ENCODE peak calls at places on chromosome 17, in nine cellular contexts. P is heart left ventricle; F is cardiac fibroblast; D is nephron progenitor cell; U is mammary epithelial cell; L is lung; S is prostate gland; M is CD4-positive, alpha-beta T cell; C is H9. V is an unnamed sample.

GRCh38 chr17:72613411-72614292 is 478.8 kb downstream of the SLC39A11 start:
- DNase-seq in U (peak), S (no peak), F (peak), D (no peak), L (no peak), C (no peak), M (no peak), P (no peak), V (peak)

GRCh38 chr17:17108681-17109049 is 66.4 kb downstream of the MPRIP start:
- DNase-seq in C (no peak), F (no peak), L (peak), P (no peak), U (no peak), M (no peak), S (peak), D (no peak), V (no peak)

GRCh38 chr17:33178641-33179040 is 114.5 kb downstream of the ASIC2 start:
- DNase-seq in P (no peak), C (no peak), D (no peak), F (no peak), S (no peak), U (no peak), L (no peak), M (no peak), V (no peak)

GRCh38 chr17:49312722-49313121 is 49.3 kb downstream of the ZNF652 start:
- DNase-seq in D (no peak), M (no peak), U (no peak), C (no peak), P (no peak), L (no peak), F (no peak), S (no peak), V (no peak)

GRCh38 chr17:59848385-59848668 is 44.4 kb downstream of the TUBD1 start:
- DNase-seq in C (no peak), L (no peak), S (no peak), M (no peak), F (no peak), D (no peak), P (no peak), U (no peak), V (no peak)

GRCh38 chr17:4948997-4949320 is 629 bp upstream of the PFN1 start:
- DNase-seq in U (peak), M (no peak), D (peak), S (peak), C (peak), L (no peak), F (peak), P (peak), V (no peak)

GRCh38 chr17:18161226-18162094 is 22.2 kb upstream of the ALKBH5 start:
- DNase-seq in M (no peak), L (no peak), P (no peak), D (no peak), F (no peak), S (no peak), U (no peak), C (no peak), V (no peak)

GRCh38 chr17:16820161-16820877 is 130.3 kb downstream of the CCDC144A start:
- DNase-seq in D (no peak), M (no peak), L (no peak), C (peak), S (peak), F (no peak), U (peak), P (peak), V (no peak)

GRCh38 chr17:18877104-18877503 is 19.2 kb downstream of the PRPSAP2 start:
- DNase-seq in M (no peak), P (no peak), F (no peak), D (no peak), C (no peak), S (no peak), U (peak), L (no peak), V (peak)

GRCh38 chr17:77664097-77664729 is 294.3 kb upstream of the TNRC6C start:
- DNase-seq in D (no peak), F (no peak), U (no peak), S (no peak), M (no peak), P (no peak), L (no peak), C (no peak), V (no peak)

GRCh38 chr17:61211233-61211632 is 188.4 kb upstream of the TBX2 start:
- DNase-seq in C (no peak), D (no peak), L (no peak), U (no peak), P (no peak), F (no peak), M (no peak), S (no peak), V (no peak)

GRCh38 chr17:69192754-69193153 is 35.9 kb downstream of the ABCA10 start:
- DNase-seq in P (no peak), F (no peak), M (no peak), U (no peak), S (no peak), C (no peak), L (no peak), D (no peak), V (no peak)

GRCh38 chr17:40097931-40098845 is 2.2 kb downstream of the NR1D1 start:
- DNase-seq in L (peak), P (peak), U (peak), M (no peak), S (peak), F (peak), C (no peak), D (no peak), V (no peak)

GRCh38 chr17:39270923-39271322 is 45.2 kb upstream of the STAC2 start:
- DNase-seq in L (peak), C (no peak), D (no peak), P (no peak), F (peak), S (no peak), M (no peak), U (peak), V (peak)

GRCh38 chr17:77098884-77099545 is 41.8 kb upstream of the SEC14L1 start:
- DNase-seq in L (peak), U (peak), F (peak), D (no peak), P (no peak), S (peak), C (no peak), M (no peak), V (peak)

GRCh38 chr17:19248923-19249574 is 11.9 kb downstream of the EPN2 start:
- DNase-seq in L (no peak), F (peak), S (peak), P (peak), U (peak), C (no peak), D (no peak), M (no peak), V (peak)

GRCh38 chr17:40168262-40168832 is 8.9 kb upstream of the RAPGEFL1 start:
- DNase-seq in S (peak), P (no peak), L (no peak), D (no peak), C (peak), M (no peak), F (peak), U (peak), V (peak)

GRCh38 chr17:72334205-72334604 is 213.4 kb downstream of the SOX9 start:
- DNase-seq in C (no peak), L (no peak), D (no peak), F (peak), M (no peak), P (no peak), U (peak), S (no peak), V (peak)

GRCh38 chr17:29760771-29761682 is 138.3 kb upstream of the CORO6 start:
- DNase-seq in F (peak), D (peak), P (peak), L (peak), U (peak), C (peak), M (peak), S (peak), V (peak)

GRCh38 chr17:40561871-40562611 is 3.2 kb downstream of the CCR7 start:
- DNase-seq in D (no peak), M (no peak), S (no peak), F (peak), C (peak), P (no peak), U (no peak), L (no peak), V (no peak)

DNA sequence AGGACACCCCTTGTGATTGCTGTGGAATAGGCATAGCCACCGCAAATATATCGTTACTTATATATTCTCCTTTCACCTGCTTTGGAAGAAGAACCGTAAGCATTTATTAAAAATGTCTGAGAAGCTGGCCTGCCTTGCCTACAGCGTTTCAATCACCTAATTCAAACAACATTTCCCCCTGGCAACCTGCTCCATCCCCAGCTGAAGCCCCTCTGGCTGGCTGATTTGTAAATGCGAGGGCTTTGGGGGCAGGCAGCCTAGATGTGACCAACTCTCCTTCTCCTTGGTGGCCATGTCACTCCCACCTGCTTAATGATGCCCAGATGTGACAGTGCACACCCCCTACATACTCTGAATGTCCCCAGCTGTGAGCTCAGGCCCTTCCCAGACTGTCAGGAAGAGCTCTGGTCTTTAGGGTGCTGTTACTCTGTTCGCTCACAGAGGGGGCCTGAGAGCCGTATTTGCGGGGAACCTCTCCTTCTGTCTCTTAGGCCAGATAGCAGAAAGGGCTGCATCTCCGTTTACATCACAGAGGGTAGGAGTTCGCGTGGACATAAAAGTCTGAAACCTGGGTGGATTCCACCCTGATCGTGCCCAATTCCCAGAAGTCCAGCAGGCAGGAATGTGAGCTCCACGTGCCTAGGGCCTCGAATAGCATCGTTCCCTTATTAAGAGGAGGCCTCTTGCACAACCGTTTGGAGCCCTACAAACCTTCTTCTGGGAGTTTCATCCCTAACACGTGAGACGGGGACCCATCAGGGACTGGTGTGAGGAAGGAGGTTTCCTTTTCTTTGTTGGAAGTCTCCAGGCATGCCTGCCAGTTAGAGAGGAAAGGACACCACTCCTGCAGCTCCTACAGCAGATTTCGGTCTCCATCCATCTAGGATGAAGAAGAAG is 2.4 kb upstream of the SDK2 start:
- DNase-seq in F (no peak), C (peak), U (no peak), S (no peak), P (no peak), L (no peak), M (no peak), D (peak), V (no peak)
- TF ChIP-seq CTCF in F (no peak), C (peak), U (peak), S (no peak), P (peak), L (no peak), M (no peak), D (peak), V (peak)

GRCh38 chr17:76056882-76057281 is 15.4 kb downstream of the SRP68 start:
- DNase-seq in F (no peak), S (no peak), L (no peak), U (no peak), M (no peak), P (no peak), C (no peak), D (no peak), V (no peak)
- TF ChIP-seq CTCF in F (no peak), S (no peak), L (no peak), U (no peak), M (no peak), P (no peak), C (no peak), D (no peak), V (no peak)

GRCh38 chr17:57666946-57667345 is 78.2 kb downstream of the CCDC182 start:
- DNase-seq in D (no peak), P (no peak), S (no peak), M (no peak), U (no peak), C (peak), L (no peak), F (no peak), V (no peak)

GRCh38 chr17:57666198-57666870 is 78.8 kb downstream of the CCDC182 start:
- DNase-seq in D (no peak), L (no peak), P (no peak), M (no peak), U (no peak), S (no peak), F (no peak), C (peak), V (no peak)

GRCh38 chr17:57667461-57667923 is 77.6 kb downstream of the CCDC182 start:
- DNase-seq in S (no peak), F (no peak), M (no peak), L (no peak), D (no peak), U (no peak), P (no peak), C (peak), V (no peak)

GRCh38 chr17:57665128-57665527 is 80.0 kb downstream of the CCDC182 start:
- DNase-seq in L (no peak), M (no peak), C (peak), D (no peak), U (no peak), F (no peak), P (no peak), S (no peak), V (no peak)

DNA sequence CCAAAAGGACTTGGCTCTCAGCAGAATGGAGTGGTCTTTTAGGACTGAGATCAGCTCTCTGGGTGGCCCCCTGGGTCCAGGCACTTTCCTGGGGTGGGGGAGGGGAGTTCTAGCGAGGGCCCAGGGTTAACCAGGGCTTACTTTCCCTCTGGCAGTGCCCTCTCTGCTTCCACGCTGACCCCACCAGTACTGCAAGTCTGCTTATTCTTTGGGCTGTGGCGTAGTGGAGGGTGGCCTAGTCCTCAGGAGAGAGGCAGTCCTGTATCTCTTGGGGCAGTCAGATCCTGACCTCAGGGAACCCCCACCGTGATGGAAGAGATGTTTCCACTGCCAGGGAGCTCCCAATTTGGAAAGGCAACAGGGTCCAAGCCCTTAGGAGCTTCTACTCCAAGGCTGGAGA is 79.4 kb downstream of the CCDC182 start:
- DNase-seq in D (no peak), C (peak), S (no peak), U (no peak), L (no peak), M (no peak), F (no peak), P (no peak), V (no peak)
- TF ChIP-seq CTCF in D (no peak), C (no peak), S (no peak), U (no peak), L (no peak), M (no peak), F (no peak), P (no peak), V (no peak)

GRCh38 chr17:492015-492399 is 139.4 kb upstream of the RPH3AL start:
- DNase-seq in L (no peak), C (no peak), U (no peak), M (no peak), F (no peak), D (no peak), S (no peak), P (no peak), V (no peak)

GRCh38 chr17:493666-494065 is 141.1 kb upstream of the RPH3AL start:
- DNase-seq in S (no peak), M (no peak), U (no peak), L (no peak), C (no peak), F (no peak), D (no peak), P (no peak), V (no peak)

GRCh38 chr17:489758-490329 is 137.2 kb upstream of the RPH3AL start:
- DNase-seq in L (peak), D (peak), M (peak), P (no peak), S (no peak), F (peak), C (peak), U (peak), V (no peak)

GRCh38 chr17:488993-489757 is 136.6 kb upstream of the RPH3AL start:
- DNase-seq in S (no peak), D (peak), F (no peak), U (peak), P (peak), L (no peak), M (no peak), C (peak), V (no peak)

GRCh38 chr17:491086-492014 is 138.7 kb upstream of the RPH3AL start:
- DNase-seq in S (peak), C (peak), P (peak), F (peak), D (peak), L (peak), M (peak), U (peak), V (peak)
- TF ChIP-seq CTCF in S (no peak), C (no peak), P (no peak), F (no peak), D (no peak), L (no peak), M (no peak), U (no peak), V (peak)

DNA sequence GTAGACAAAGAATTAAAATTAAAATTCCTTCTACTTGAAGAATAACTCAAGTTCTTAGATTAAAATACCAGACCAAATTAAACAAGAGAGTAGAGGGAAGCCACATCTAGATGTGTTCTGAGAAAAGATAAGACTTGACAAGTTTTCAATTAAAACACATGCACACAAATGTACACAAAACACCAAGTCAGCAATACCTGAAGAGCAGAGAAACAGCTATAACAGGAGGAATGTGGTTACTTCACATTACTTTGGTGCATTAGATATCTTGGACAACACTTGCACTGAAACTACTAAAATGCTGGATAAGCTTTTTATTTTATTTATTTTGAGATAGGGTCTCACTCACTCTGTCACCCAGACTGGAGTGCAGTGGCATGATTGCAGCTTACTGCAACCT is 113.9 kb downstream of the MAP2K4 start:
- DNase-seq in M (no peak), F (no peak), U (no peak), S (no peak), P (no peak), L (no peak), D (no peak), C (no peak), V (no peak)
- TF ChIP-seq CTCF in M (no peak), F (no peak), U (no peak), S (no peak), P (no peak), L (no peak), D (no peak), C (no peak), V (no peak)

GRCh38 chr17:65027305-65027704 is 29.2 kb downstream of the GNA13 start:
- DNase-seq in S (no peak), U (peak), L (no peak), M (no peak), C (peak), F (peak), D (no peak), P (no peak), V (peak)
- TF ChIP-seq CTCF in S (no peak), U (peak), L (no peak), M (peak), C (peak), F (peak), D (no peak), P (peak), V (peak)

GRCh38 chr17:65797809-65798208 is 236.4 kb upstream of the AXIN2 start:
- DNase-seq in P (no peak), F (peak), S (no peak), M (peak), U (no peak), D (peak), L (no peak), C (peak), V (no peak)
- TF ChIP-seq CTCF in P (peak), F (peak), S (no peak), M (peak), U (peak), D (no peak), L (no peak), C (peak), V (peak)

DNA sequence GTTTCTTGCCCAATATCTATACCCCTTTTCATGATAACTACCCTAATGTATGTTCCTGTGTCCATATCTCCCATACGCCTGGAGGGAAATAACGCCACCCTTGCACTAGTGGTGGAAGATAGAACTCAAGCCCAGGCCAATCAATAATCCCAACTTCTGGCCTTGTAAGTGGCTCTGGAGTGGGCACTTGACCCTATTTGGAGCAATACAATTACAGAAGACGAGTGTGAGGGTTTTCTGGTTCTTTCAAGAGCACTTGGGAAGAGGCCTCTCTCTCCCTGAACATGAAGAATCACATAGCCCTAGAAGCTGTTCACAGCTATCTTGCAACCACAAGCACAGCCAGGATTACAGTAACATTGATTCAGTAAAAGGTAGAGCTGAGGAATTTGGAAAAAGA is 217.9 kb downstream of the RAB11FIP4 start:
- DNase-seq in U (no peak), F (no peak), S (no peak), P (no peak), M (no peak), D (no peak), C (no peak), L (no peak), V (no peak)
- TF ChIP-seq CTCF in U (no peak), F (no peak), S (no peak), P (no peak), M (no peak), D (no peak), C (no peak), L (no peak), V (no peak)

GRCh38 chr17:80364091-80364691 is 50.8 kb upstream of the ENDOV start:
- DNase-seq in U (peak), M (no peak), S (no peak), C (peak), D (peak), F (peak), P (peak), L (no peak), V (no peak)
- TF ChIP-seq CTCF in U (peak), M (no peak), S (no peak), C (peak), D (peak), F (peak), P (peak), L (no peak), V (peak)

GRCh38 chr17:44878627-44879221 is 20.5 kb downstream of the EFTUD2 start:
- DNase-seq in L (no peak), D (peak), C (no peak), S (no peak), F (peak), M (no peak), P (no peak), U (no peak), V (peak)

GRCh38 chr17:44872131-44872768 is 24.6 kb downstream of the HIGD1B start:
- DNase-seq in F (no peak), P (peak), U (no peak), D (no peak), L (no peak), C (no peak), S (no peak), M (no peak), V (no peak)

GRCh38 chr17:44877121-44877520 is 22.1 kb downstream of the EFTUD2 start:
- DNase-seq in M (no peak), S (no peak), P (no peak), U (no peak), D (no peak), C (no peak), F (no peak), L (no peak), V (no peak)

GRCh38 chr17:44871546-44871945 is 23.9 kb downstream of the HIGD1B start:
- DNase-seq in L (no peak), F (no peak), C (no peak), D (no peak), P (no peak), U (no peak), S (no peak), M (no peak), V (no peak)

GRCh38 chr17:44875761-44876160 is 23.5 kb downstream of the EFTUD2 start:
- DNase-seq in M (no peak), U (no peak), P (no peak), S (no peak), C (no peak), L (no peak), F (no peak), D (no peak), V (no peak)
- TF ChIP-seq CTCF in M (no peak), U (no peak), P (no peak), S (no peak), C (no peak), L (no peak), F (no peak), D (no peak), V (no peak)